ENCODE peak calls at places on chromosome 15, in five cellular contexts. One of them, this sample, is unnamed.
A peak's percentile ranks its signal among the peaks of the same experiment; 100 is the strongest.

GRCh38 chr15:31364301-31365031 is 37.8 kb downstream of the KLF13 start:
- DNase-seq in HepG2: no peak
- DNase-seq in testis: peak; percentile 56
- DNase-seq in HCT116: no peak
- DNase-seq in ovary: no peak
- DNase-seq in this sample: no peak

GRCh38 chr15:83164409-83165404 is 42.9 kb downstream of the HDGFL3 start:
- DNase-seq in ovary: no peak
- DNase-seq in testis: no peak
- DNase-seq in HCT116: no peak
- DNase-seq in HepG2: no peak
- DNase-seq in this sample: no peak

GRCh38 chr15:81126887-81127286 is 7.2 kb upstream of the CFAP161 start:
- DNase-seq in HCT116: no peak
- DNase-seq in ovary: no peak
- DNase-seq in HepG2: no peak
- DNase-seq in testis: no peak
- DNase-seq in this sample: no peak

GRCh38 chr15:57758556-57758955 is 52.0 kb downstream of the POLR2M start:
- DNase-seq in testis: no peak
- DNase-seq in ovary: no peak
- DNase-seq in HepG2: no peak
- DNase-seq in HCT116: no peak
- DNase-seq in this sample: no peak

GRCh38 chr15:60729850-60730458 is 251.0 kb upstream of the ICE2 start:
- DNase-seq in ovary: no peak
- DNase-seq in testis: no peak
- DNase-seq in HCT116: no peak
- DNase-seq in HepG2: no peak
- DNase-seq in this sample: no peak

GRCh38 chr15:45242289-45242688 is 9.7 kb upstream of the SLC28A2 start:
- DNase-seq in testis: no peak
- DNase-seq in HepG2: no peak
- DNase-seq in ovary: no peak
- DNase-seq in HCT116: no peak
- DNase-seq in this sample: no peak

GRCh38 chr15:25900901-25901300 is 37.8 kb upstream of the ATP10A start:
- DNase-seq in ovary: no peak
- DNase-seq in HCT116: no peak
- DNase-seq in testis: no peak
- DNase-seq in HepG2: no peak
- DNase-seq in this sample: no peak

GRCh38 chr15:36988947-36989346 is 111.4 kb downstream of the MEIS2 start:
- DNase-seq in testis: no peak
- DNase-seq in ovary: no peak
- DNase-seq in HCT116: no peak
- DNase-seq in HepG2: no peak
- DNase-seq in this sample: no peak

GRCh38 chr15:65516997-65517865 is at the start of gene DPP8:
- DNase-seq in HepG2: peak; percentile 88
- DNase-seq in HCT116: peak; percentile 89
- DNase-seq in testis: peak; percentile 95
- DNase-seq in ovary: peak; percentile 95
- DNase-seq in this sample: peak; percentile 91

GRCh38 chr15:66734961-66735908 is 33.2 kb downstream of the SMAD6 start:
- DNase-seq in HepG2: no peak
- DNase-seq in testis: no peak
- DNase-seq in ovary: no peak
- DNase-seq in HCT116: no peak
- DNase-seq in this sample: no peak

GRCh38 chr15:63596666-63597032 is 538 bp upstream of the FBXL22 start:
- DNase-seq in testis: no peak
- DNase-seq in HCT116: no peak
- DNase-seq in HepG2: peak; percentile 16
- DNase-seq in ovary: no peak
- DNase-seq in this sample: no peak

GRCh38 chr15:68997930-68998777 is 16.3 kb upstream of the NOX5 start:
- DNase-seq in HepG2: no peak
- DNase-seq in ovary: no peak
- DNase-seq in testis: no peak
- DNase-seq in HCT116: no peak
- DNase-seq in this sample: no peak

GRCh38 chr15:72698938-72699337 is 12.9 kb downstream of the BBS4 start:
- DNase-seq in HepG2: no peak
- DNase-seq in HCT116: no peak
- DNase-seq in testis: no peak
- DNase-seq in ovary: no peak
- DNase-seq in this sample: no peak

GRCh38 chr15:74132681-74133070 is 2.3 kb downstream of the ISLR2 start:
- DNase-seq in ovary: no peak
- DNase-seq in HCT116: no peak
- DNase-seq in testis: no peak
- DNase-seq in HepG2: no peak
- DNase-seq in this sample: no peak

GRCh38 chr15:66120422-66120821 is 133.1 kb downstream of the MEGF11 start:
- DNase-seq in testis: no peak
- DNase-seq in ovary: no peak
- DNase-seq in HCT116: no peak
- DNase-seq in HepG2: no peak
- DNase-seq in this sample: no peak

GRCh38 chr15:28459279-28459678 is 73.5 kb downstream of the GOLGA8G start:
- DNase-seq in ovary: no peak
- DNase-seq in testis: no peak
- DNase-seq in HCT116: no peak
- DNase-seq in HepG2: no peak
- DNase-seq in this sample: no peak

GRCh38 chr15:63288778-63289378 is 11.5 kb downstream of the APH1B start:
- DNase-seq in testis: no peak
- DNase-seq in ovary: no peak
- DNase-seq in HCT116: peak; percentile 33
- DNase-seq in HepG2: peak; percentile 52
- DNase-seq in this sample: no peak

GRCh38 chr15:67110400-67110799 is 45.0 kb downstream of the SMAD3 start:
- DNase-seq in HCT116: no peak
- DNase-seq in ovary: no peak
- DNase-seq in testis: no peak
- DNase-seq in HepG2: no peak
- DNase-seq in this sample: no peak

GRCh38 chr15:58438956-58439355 is 7.2 kb downstream of the LIPC start:
- DNase-seq in HCT116: peak; percentile 60
- DNase-seq in ovary: no peak
- DNase-seq in HepG2: peak; percentile 77
- DNase-seq in testis: no peak
- DNase-seq in this sample: no peak

GRCh38 chr15:52551762-52552161 is 17.1 kb downstream of the ARPP19 start:
- DNase-seq in testis: no peak
- DNase-seq in HCT116: no peak
- DNase-seq in HepG2: no peak
- DNase-seq in ovary: no peak
- DNase-seq in this sample: no peak

GRCh38 chr15:32844118-32844711 is 126.4 kb downstream of the GREM1 start:
- DNase-seq in HepG2: peak; percentile 30
- DNase-seq in testis: no peak
- DNase-seq in HCT116: peak; percentile 40
- DNase-seq in ovary: no peak
- DNase-seq in this sample: no peak

GRCh38 chr15:60605879-60606304 is 127.0 kb upstream of the ICE2 start:
- DNase-seq in HepG2: no peak
- DNase-seq in ovary: no peak
- DNase-seq in testis: no peak
- DNase-seq in HCT116: no peak
- DNase-seq in this sample: no peak

GRCh38 chr15:71116366-71116765 is 1.1 kb downstream of the THSD4 start:
- DNase-seq in HepG2: no peak
- DNase-seq in testis: no peak
- DNase-seq in HCT116: no peak
- DNase-seq in ovary: no peak
- DNase-seq in this sample: no peak
- TF ChIP-seq POLR2A in HepG2: no peak
- TF ChIP-seq POLR2A in testis: no peak
- TF ChIP-seq POLR2A in HCT116: no peak
- TF ChIP-seq POLR2A in ovary: no peak
- TF ChIP-seq POLR2A in this sample: no peak

GRCh38 chr15:89127054-89127702 is 38.9 kb downstream of the ABHD2 start:
- DNase-seq in HCT116: no peak
- DNase-seq in HepG2: no peak
- DNase-seq in ovary: no peak
- DNase-seq in testis: no peak
- DNase-seq in this sample: no peak
- TF ChIP-seq CTCF in HCT116: no peak
- TF ChIP-seq CTCF in HepG2: no peak
- TF ChIP-seq CTCF in ovary: no peak
- TF ChIP-seq CTCF in testis: no peak
- TF ChIP-seq CTCF in this sample: no peak

GRCh38 chr15:77074350-77074749 is 3.4 kb upstream of the TSPAN3 start:
- DNase-seq in HCT116: no peak
- DNase-seq in ovary: no peak
- DNase-seq in HepG2: no peak
- DNase-seq in testis: no peak
- DNase-seq in this sample: no peak

GRCh38 chr15:77081971-77082370 is 11.1 kb upstream of the TSPAN3 start:
- DNase-seq in ovary: no peak
- DNase-seq in HepG2: no peak
- DNase-seq in testis: no peak
- DNase-seq in HCT116: no peak
- DNase-seq in this sample: no peak

GRCh38 chr15:77071338-77072223 is 672 bp upstream of the TSPAN3 start:
- DNase-seq in ovary: no peak
- DNase-seq in HCT116: no peak
- DNase-seq in HepG2: no peak
- DNase-seq in testis: no peak
- DNase-seq in this sample: no peak

GRCh38 chr15:77075528-77075927 is 4.6 kb upstream of the TSPAN3 start:
- DNase-seq in HepG2: peak; percentile 19
- DNase-seq in HCT116: no peak
- DNase-seq in testis: peak; percentile 32
- DNase-seq in ovary: no peak
- DNase-seq in this sample: no peak

DNA sequence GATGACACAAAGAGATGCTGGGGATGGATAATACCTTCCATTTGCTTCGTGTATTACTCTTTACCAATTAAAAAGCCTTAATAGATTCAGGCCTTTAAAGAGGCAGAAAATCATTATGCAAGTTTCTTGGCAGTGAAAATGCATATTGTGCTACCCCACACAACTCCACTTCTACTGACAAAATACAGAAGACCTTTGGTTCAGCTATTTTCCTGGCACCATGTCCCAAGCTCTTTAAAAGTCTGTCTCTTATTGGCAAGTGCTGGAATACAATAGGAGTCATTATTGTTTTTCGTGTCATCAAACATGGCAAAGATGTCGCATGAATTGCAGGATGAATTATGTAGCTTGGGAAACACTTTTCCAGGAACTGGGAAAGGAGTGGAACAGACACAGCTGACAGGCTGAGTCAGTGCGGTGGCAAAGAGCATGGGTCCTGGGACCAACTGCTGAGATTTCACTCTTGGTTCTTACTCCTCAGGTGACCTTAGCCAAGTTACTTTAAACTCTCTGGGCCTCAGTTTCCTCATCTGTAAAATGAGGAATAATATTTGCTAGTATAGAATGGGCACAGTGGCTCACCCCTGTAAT is 5.5 kb upstream of the TSPAN3 start:
- DNase-seq in HCT116: no peak
- DNase-seq in HepG2: no peak
- DNase-seq in testis: no peak
- DNase-seq in ovary: no peak
- DNase-seq in this sample: no peak
- H3K4me3 ChIP-seq in HCT116: no peak overlapping the region
- H3K4me3 ChIP-seq in HepG2: no peak overlapping the region
- H3K4me3 ChIP-seq in testis: no peak overlapping the region
- H3K4me3 ChIP-seq in ovary: no peak overlapping the region
- H3K4me3 ChIP-seq in this sample: no peak overlapping the region

DNA sequence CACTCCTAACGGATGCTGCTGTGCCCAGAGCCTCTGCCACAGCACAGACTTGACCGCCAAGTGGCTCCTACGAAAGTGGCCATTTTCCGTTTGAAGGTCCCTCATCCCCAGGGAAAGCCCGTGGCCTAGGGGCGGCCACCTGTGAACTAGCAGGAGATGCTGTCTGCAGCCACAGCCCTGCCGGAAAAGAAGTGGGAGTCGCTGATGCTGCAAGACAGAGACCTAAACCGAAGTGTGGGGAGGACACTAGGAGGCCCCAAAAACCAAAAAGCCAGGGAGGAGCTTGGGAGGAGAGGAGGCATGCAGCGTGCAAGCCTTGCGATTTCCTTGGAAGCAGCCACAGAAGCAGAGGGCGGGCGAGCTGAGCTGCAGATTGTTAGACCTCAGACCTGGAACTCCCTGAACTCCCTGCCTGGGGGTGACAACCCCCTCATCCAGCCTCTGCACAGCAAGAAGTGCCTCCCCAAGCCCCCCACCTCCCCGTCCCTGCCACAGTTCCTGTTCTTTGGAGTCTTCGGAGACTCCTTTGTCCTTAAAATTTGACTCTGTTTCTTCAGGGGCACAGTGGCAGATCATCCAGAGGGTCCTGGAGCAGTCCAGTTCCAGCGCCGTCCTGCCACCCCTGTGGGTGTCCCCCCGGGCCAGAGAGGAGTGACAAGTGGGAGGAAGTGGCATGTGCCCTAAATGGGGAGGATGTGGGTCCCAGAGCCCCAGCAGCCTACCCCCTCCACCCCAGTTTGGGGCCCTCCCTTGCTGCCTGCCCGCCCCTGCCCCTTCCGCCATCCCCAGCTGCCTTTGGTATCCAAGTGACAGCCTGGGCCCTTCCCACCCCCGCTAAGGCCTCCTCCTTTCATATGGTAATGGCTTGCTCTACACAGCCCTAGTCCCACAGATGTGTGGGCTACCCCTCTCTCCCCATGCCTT is 43.7 kb downstream of the KLHL25 start:
- DNase-seq in ovary: no peak
- DNase-seq in HepG2: no peak
- DNase-seq in HCT116: no peak
- DNase-seq in testis: no peak
- DNase-seq in this sample: peak; percentile 62
- TF ChIP-seq POLR2A in ovary: peak; percentile 10
- TF ChIP-seq POLR2A in HepG2: no peak
- TF ChIP-seq POLR2A in HCT116: no peak
- TF ChIP-seq POLR2A in testis: no peak
- TF ChIP-seq POLR2A in this sample: no peak

DNA sequence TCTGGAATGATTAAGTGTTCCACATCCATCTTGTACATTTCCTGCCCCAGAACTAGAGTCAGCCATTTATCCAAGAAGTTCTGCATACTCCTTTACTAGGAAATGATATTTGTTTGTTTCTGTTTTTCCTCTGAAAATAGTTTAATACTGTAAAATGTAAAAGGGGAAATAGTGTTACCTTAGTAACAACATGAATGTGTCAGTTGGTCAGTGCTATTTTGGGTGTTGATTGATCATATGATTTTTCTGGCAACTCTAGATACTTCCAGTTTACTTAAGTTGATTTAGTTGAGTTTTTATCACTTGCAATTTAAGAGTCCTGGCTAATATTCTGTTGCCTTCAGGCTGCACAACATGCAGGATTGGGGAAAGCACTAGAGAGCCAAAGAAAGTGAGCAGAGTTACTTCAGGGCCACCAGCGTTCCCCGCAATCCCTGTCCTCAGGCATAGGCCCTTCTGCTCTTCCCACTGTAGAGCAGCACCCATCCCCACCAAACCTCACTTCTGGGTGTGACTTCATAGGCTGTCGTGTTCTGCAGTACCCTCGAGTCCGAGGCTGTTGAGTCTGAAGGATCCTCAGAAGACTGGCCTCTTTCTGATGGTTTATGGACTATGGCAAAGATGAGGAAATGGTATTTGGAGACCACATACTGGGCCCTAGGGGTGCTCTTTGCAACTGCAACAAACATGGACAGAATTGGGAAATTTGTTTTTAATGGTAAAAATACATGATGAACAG is 69.0 kb downstream of the CHD2 start:
- DNase-seq in ovary: no peak
- DNase-seq in testis: no peak
- DNase-seq in HCT116: no peak
- DNase-seq in HepG2: no peak
- DNase-seq in this sample: no peak
- TF ChIP-seq CTCF in ovary: no peak
- TF ChIP-seq CTCF in testis: no peak
- TF ChIP-seq CTCF in HCT116: no peak
- TF ChIP-seq CTCF in HepG2: no peak
- TF ChIP-seq CTCF in this sample: no peak

This sample was measured in uterus.